ENCODE peak calls at places on chromosomes 4 and X, in six cellular contexts. C is heart right ventricle; N is T-helper 9 cell; M is effector CD8-positive, alpha-beta T cell; X is pons; T is activated T-cell treated with anti-CD3 and anti-CD28 coated beads, Interleukin-2, amount 50 U/mL, for 48 hours. Y is an unnamed sample.

GRCh38 chrX:46703980-46704379 is 54.9 kb downstream of the SLC9A7 start:
- DNase-seq in C (no peak), N (no peak), M (no peak), X (no peak), T (no peak), Y (no peak)

GRCh38 chr4:76984788-76985211 is 35.2 kb downstream of the SEPTIN11 start:
- DNase-seq in C (peak; percentile 66), N (no peak), M (no peak), X (peak; percentile 24), T (no peak), Y (peak; percentile 18)

GRCh38 chr4:29908276-29908675 is 811.9 kb upstream of the PCDH7 start:
- DNase-seq in C (no peak), N (no peak), M (no peak), X (no peak), T (no peak), Y (no peak)

GRCh38 chr4:117783716-117784115 is 250.6 kb upstream of the NDST3 start:
- DNase-seq in C (no peak), N (no peak), M (no peak), X (no peak), T (no peak), Y (no peak)

GRCh38 chr4:148955926-148956325 is 513.7 kb upstream of the NR3C2 start:
- DNase-seq in C (no peak), N (no peak), M (no peak), X (no peak), T (no peak), Y (no peak)

GRCh38 chr4:93334003-93334402 is 494.6 kb upstream of the ATOH1 start:
- DNase-seq in C (no peak), N (no peak), M (no peak), X (no peak), T (no peak), Y (no peak)

GRCh38 chr4:69738872-69739271 is 21.5 kb downstream of the SULT1B1 start:
- DNase-seq in C (no peak), N (no peak), M (no peak), X (no peak), T (no peak), Y (no peak)

GRCh38 chr4:8224596-8225289 is 25.7 kb downstream of the SH3TC1 start:
- DNase-seq in C (no peak), N (no peak), M (no peak), X (no peak), T (no peak), Y (no peak)

GRCh38 chrX:75547783-75548182 is 24.9 kb upstream of the ZDHHC15 start:
- DNase-seq in C (peak; percentile 40), N (no peak), M (no peak), X (peak; percentile 1), T (no peak), Y (no peak)

GRCh38 chr4:168933423-168933822 is 76.6 kb downstream of the CBR4 start:
- DNase-seq in C (no peak), N (no peak), M (no peak), X (no peak), T (no peak), Y (no peak)

GRCh38 chrX:14528629-14529287 is 578 bp upstream of the GLRA2 start:
- DNase-seq in C (peak; percentile 31), N (peak; percentile 37), M (no peak), X (peak; percentile 58), T (peak; percentile 79), Y (peak; percentile 63)

GRCh38 chr4:41102360-41103092 is 111.8 kb downstream of the APBB2 start:
- DNase-seq in C (no peak), N (no peak), M (no peak), X (no peak), T (no peak), Y (no peak)

GRCh38 chrX:79413009-79413408 is 45.9 kb upstream of the ITM2A start:
- DNase-seq in C (no peak), N (no peak), M (no peak), X (peak; percentile 39), T (no peak), Y (no peak)

GRCh38 chr4:978957-979701 is 5.8 kb upstream of the DGKQ start:
- DNase-seq in C (no peak), N (no peak), M (no peak), X (no peak), T (no peak), Y (no peak)

GRCh38 chr4:166172619-166173018 is 299.6 kb downstream of the TLL1 start:
- DNase-seq in C (no peak), N (no peak), M (no peak), X (no peak), T (no peak), Y (no peak)

GRCh38 chr4:159906051-159906450 is 803.2 kb downstream of the RAPGEF2 start:
- DNase-seq in C (no peak), N (no peak), M (no peak), X (no peak), T (no peak), Y (no peak)

GRCh38 chr4:6917445-6918241 is 8.0 kb downstream of the TBC1D14 start:
- DNase-seq in C (peak; percentile 50), N (no peak), M (peak; percentile 17), X (peak; percentile 64), T (peak; percentile 68), Y (peak; percentile 27)

GRCh38 chr4:39574946-39575345 is 47.7 kb upstream of the UGDH start:
- DNase-seq in C (no peak), N (no peak), M (no peak), X (no peak), T (no peak), Y (no peak)

GRCh38 chrX:49862093-49862492 is 17.2 kb upstream of the USP27X start:
- DNase-seq in C (no peak), N (no peak), M (no peak), X (no peak), T (no peak), Y (no peak)

GRCh38 chr4:112510191-112510467 is 5.9 kb downstream of the NEUROG2 start:
- DNase-seq in C (no peak), N (no peak), M (no peak), X (no peak), T (no peak), Y (no peak)

GRCh38 chr4:182492456-182492855 is 249.3 kb downstream of the TENM3 start:
- DNase-seq in C (no peak), N (no peak), M (no peak), X (peak; percentile 9), T (no peak), Y (no peak)

GRCh38 chrX:141220342-141221008 is 21.8 kb downstream of the SPANXC start:
- DNase-seq in C (no peak), N (no peak), M (no peak), X (no peak), T (no peak), Y (no peak)

GRCh38 chr4:62528874-62529273 is 1328.7 kb downstream of the ADGRL3 start:
- DNase-seq in C (no peak), N (no peak), M (no peak), X (no peak), T (no peak), Y (no peak)

GRCh38 chr4:867526-868250 is 41.8 kb upstream of the CPLX1 start:
- DNase-seq in C (no peak), N (no peak), M (no peak), X (no peak), T (no peak), Y (no peak)

GRCh38 chr4:123121241-123121907 is 199.0 kb upstream of the NUDT6 start:
- DNase-seq in C (no peak), N (no peak), M (no peak), X (no peak), T (no peak), Y (no peak)

GRCh38 chr4:28832445-28832844 is 1887.7 kb upstream of the PCDH7 start:
- DNase-seq in C (no peak), N (no peak), M (no peak), X (no peak), T (no peak), Y (no peak)

GRCh38 chrX:110561036-110561435 is 202.4 kb downstream of the RTL9 start:
- DNase-seq in C (no peak), N (no peak), M (no peak), X (no peak), T (no peak), Y (no peak)

GRCh38 chr4:126715067-126715466 is 917.7 kb upstream of the INTU start:
- DNase-seq in C (no peak), N (no peak), M (no peak), X (no peak), T (no peak), Y (no peak)

Y was measured in midbrain.